ENCODE peak calls at places on chromosomes 3 and 15, in five cellular contexts. S is heart left ventricle, A is A549, K is spleen, R is IMR-90. G is an unnamed sample.

GRCh38 chr3:141753399-141753798 is 9.8 kb upstream of the GRK7 start:
- DNase-seq in K (no peak), A (no peak), S (no peak), R (no peak), G (no peak)

GRCh38 chr15:80852676-80853075 is 73.5 kb downstream of the CEMIP start:
- DNase-seq in K (no peak), S (no peak), A (no peak), R (no peak), G (no peak)

GRCh38 chr3:72997421-72997961 is 880 bp downstream of the PPP4R2 start:
- DNase-seq in A (peak; percentile 67), S (no peak), K (no peak), R (peak; percentile 64), G (no peak)

GRCh38 chr3:196931828-196932587 is 10.3 kb downstream of the NCBP2 start:
- DNase-seq in S (no peak), A (no peak), R (no peak), K (no peak), G (no peak)

GRCh38 chr3:105222568-105223093 is 144.1 kb upstream of the ALCAM start:
- DNase-seq in S (no peak), R (no peak), A (no peak), K (no peak), G (no peak)

GRCh38 chr3:64971584-64971983 is 283.8 kb upstream of the ADAMTS9 start:
- DNase-seq in R (no peak), A (no peak), S (no peak), K (no peak), G (no peak)

GRCh38 chr15:40010681-40011080 is 28.3 kb downstream of the SRP14 start:
- DNase-seq in R (peak; percentile 82), K (no peak), S (no peak), A (no peak), G (no peak)

GRCh38 chr3:1179116-1179515 is 86.3 kb downstream of the CNTN6 start:
- DNase-seq in K (no peak), A (no peak), R (no peak), S (no peak), G (no peak)

GRCh38 chr3:193095366-193095765 is 145.7 kb upstream of the PLAAT1 start:
- DNase-seq in S (no peak), K (no peak), R (no peak), A (no peak), G (no peak)

GRCh38 chr3:14475601-14476000 is 64.5 kb downstream of the GRIP2 start:
- DNase-seq in S (no peak), A (no peak), R (no peak), K (no peak), G (no peak)

GRCh38 chr3:159765860-159766294 is 222.8 kb upstream of the IL12A start:
- DNase-seq in A (no peak), K (no peak), S (peak; percentile 29), R (no peak), G (no peak)

GRCh38 chr3:49539659-49540560 is 14.4 kb upstream of the BSN start:
- DNase-seq in R (peak; percentile 91), S (peak; percentile 95), A (peak; percentile 57), K (peak; percentile 98), G (peak; percentile 93)
- TF ChIP-seq POLR2A in R (peak; percentile 46), S (no peak), A (peak; percentile 50), K (no peak), G (peak; percentile 51)

DNA sequence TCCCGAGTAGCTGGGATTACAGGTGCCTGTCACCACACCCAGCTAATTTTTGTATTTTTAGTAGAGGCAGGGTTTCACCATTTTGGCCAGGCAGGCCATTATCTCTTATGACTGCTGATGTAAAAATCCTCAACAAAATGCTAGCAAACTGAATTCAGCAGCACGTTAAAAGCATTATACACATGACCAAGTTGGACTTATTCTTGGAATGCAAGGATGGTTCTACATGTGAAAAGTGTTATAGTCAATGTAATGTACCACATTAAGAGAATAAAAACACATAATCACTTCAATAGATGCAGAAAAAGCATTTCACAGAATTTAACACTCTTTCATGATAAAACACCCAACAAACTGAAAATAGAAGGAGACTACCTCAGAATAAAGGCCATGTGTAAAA is 20.2 kb downstream of the RNF13 start:
- DNase-seq in R (no peak), K (no peak), A (no peak), S (no peak), G (no peak)
- H3K9me3 ChIP-seq in R (peaks cover 12% of the 10 kb centered on the region), K (peaks cover 70% of the 10 kb centered on the region), A (peaks cover 61% of the 10 kb centered on the region), S (no peaks in the 10 kb centered on the region), G (no peaks in the 10 kb centered on the region)

DNA sequence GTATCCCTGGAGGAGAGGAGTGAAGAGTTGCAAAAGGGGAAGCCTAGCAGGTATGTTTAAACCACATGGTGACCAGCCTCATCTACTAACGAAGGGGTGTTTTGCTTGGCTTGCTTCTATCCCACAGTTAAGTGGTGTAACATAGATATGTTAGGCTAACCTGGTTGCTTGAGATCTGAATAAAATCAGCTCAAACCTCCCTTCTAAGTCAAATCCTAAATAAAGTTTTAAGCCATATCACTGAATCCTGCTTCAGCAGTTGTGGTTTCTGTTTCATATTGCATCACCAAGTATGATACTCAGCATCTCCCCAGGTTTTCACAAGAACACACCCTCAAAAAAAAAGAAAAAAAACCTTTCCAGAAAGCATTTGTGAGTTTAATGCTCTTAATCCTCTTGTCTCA is 880.2 kb downstream of the ROBO1 start:
- DNase-seq in R (peak; percentile 60), K (no peak), S (no peak), A (no peak), G (no peak)
- H3K4me3 ChIP-seq in R (no peak overlapping the region), K (no peak overlapping the region), S (no peak overlapping the region), A (no peak overlapping the region), G (no peak overlapping the region)

DNA sequence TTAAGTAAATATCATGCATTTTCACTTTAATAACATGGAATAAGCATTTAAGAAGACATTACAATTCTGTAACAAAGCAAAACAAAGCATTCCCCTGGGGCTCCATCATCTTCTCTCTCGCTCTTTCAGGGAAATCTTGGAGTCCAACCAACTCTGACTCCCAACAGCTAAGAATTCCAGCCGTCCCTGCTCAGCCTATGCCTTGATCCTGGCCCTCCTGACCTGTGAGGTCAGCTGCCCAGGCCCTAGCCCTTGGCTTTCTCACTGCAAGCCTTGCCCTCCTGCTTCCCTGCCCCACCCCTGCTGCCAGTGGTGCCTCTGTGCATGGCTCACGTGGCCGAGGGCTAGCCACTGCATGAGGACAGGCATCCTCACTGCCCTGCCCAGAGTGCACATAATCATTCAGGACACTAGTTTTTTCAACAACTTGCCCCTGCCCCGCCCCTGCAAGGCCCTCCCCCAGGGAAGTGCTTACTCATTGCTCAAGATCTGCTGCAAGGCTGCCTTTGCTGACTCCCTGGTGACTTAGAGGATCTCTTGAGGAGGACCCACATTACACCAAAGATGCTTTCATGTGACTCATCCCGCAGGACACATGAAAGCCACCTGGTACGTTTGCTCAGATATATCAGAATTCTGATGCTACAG is 37.6 kb downstream of the MTMR10 start:
- DNase-seq in A (peak; percentile 93), S (peak; percentile 41), R (peak; percentile 96), K (peak; percentile 77), G (no peak)
- TF ChIP-seq POLR2A in A (peak; percentile 18), S (no peak), R (no peak), K (no peak), G (no peak)

DNA sequence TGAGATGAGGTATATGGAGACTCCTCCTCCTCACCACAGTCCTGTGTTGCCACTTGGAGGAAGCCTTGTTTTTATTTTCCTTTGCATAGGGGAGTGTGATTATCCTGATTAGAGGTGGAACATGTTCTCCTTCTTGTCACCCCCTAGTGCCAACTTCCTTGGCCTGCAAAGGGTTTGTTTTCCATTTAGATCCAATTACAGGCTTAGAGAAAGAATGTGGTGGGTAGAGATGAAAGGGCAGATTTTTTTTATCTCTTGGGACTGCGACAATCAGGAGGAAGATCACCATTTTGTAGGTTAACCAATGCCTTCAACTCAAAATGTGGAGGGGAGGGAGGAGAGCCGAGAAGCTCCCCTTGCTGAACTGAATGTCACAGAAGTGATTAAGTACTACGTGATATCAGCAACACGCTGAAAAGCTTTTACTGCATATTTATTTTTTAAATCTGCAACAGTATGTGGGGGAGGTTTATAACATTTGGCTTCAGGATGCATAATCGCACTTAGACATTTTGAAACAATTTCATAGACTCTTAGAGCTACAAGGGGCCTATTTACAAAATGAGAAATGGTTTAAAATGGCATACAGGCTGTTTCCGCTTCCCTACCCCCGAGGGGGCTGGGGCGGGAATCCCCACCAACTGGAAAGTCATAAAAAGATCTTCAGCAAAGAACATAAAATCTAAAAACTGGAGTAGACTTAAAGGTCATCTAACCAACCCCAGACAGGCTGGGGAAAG is 2.4 kb downstream of the LMCD1 start:
- DNase-seq in K (no peak), S (no peak), R (no peak), A (no peak), G (no peak)
- H3K9me3 ChIP-seq in K (no peaks in the 10 kb centered on the region), S (no peaks in the 10 kb centered on the region), R (no peaks in the 10 kb centered on the region), A (no peaks in the 10 kb centered on the region), G (no peaks in the 10 kb centered on the region)

GRCh38 chr15:85414037-85414436 is 33.6 kb downstream of the AKAP13 start:
- DNase-seq in R (no peak), K (no peak), A (no peak), S (no peak), G (no peak)

GRCh38 chr15:85414991-85415390 is 34.6 kb downstream of the AKAP13 start:
- DNase-seq in K (no peak), R (no peak), A (no peak), S (no peak), G (no peak)

GRCh38 chr15:85414495-85414894 is 34.1 kb downstream of the AKAP13 start:
- DNase-seq in A (no peak), S (no peak), R (peak; percentile 39), K (no peak), G (no peak)

GRCh38 chr15:85412956-85413854 is 32.8 kb downstream of the AKAP13 start:
- DNase-seq in A (peak; percentile 98), R (peak; percentile 95), K (peak; percentile 88), S (peak; percentile 47), G (peak; percentile 30)

DNA sequence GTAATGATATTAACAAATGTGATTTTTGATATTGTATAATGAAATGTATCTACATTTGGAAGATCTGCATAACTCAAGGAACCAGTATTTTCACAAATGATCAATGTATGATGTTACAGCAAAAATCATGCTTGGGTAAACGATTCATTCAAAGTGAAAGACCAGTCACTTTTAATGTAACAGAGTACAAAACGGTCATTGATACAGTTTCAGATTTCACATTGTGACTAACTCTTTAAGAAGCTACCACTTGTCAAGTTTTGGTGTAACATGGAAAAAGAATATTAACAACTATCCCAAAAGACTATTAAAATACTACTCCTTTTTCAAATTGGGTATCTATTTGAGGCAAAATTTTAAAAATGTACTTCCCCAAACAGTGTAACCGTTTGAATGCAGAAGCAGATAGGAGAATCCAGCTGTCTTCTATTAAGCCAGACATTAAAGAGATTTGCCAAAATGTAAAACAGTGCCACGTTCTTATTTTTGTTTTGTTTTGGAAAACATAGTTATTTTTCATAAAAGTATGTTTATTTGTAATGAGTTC is 31.7 kb downstream of the AKAP13 start:
- DNase-seq in K (no peak), A (no peak), S (no peak), R (peak; percentile 75), G (no peak)
- H3K4me3 ChIP-seq in K (no peak overlapping the region), A (no peak overlapping the region), S (no peak overlapping the region), R (no peak overlapping the region), G (no peak overlapping the region)

DNA sequence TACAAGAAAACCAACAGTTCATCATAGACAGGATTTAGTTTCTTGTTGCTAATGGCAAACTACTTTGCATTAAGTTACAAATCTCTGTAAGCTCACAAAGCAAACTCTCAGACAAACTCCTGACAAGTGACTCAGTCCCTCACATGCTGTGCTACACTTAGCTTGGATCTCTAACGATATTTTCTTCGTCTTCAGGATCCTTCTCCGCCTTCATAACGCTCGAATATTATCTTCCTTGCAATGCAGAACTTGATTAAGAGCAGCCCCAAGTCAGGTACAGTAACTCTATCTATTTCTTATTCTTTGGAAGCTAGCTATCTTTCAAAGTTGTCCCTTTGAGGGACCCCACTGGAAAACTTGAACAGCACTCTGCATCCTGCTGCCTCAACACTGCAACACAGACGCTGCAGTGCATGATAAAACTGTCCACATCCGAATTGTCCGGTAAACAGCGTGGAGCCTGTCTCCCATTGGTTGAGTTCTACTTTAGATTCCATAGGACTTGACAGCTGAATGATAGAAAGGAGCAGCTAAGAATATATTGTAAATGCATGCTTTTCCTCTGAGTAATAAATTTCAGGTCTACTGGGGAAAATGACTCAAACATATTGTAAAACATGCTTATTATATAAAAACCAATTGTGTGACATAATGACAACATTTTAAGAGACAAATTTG is 61.3 kb downstream of the UACA start:
- DNase-seq in S (peak; percentile 23), R (peak; percentile 76), K (no peak), A (peak; percentile 37), G (no peak)
- TF ChIP-seq POLR2A in S (no peak), R (no peak), K (no peak), A (no peak), G (no peak)

G was measured in prostate gland.